ENCODE peak calls at places on chromosome 2, in four cellular contexts. One of them, this sample, is unnamed.
A peak's percentile ranks its signal among the peaks of the same experiment; 100 is the strongest.

GRCh38 chr2:164314148-164314547 is 307.1 kb downstream of the GRB14 start:
- DNase-seq in HFFc6: no peak
- DNase-seq in GM06990: no peak
- DNase-seq in fibroblast of the aortic adventitia: peak; percentile 9
- DNase-seq in this sample: no peak

GRCh38 chr2:162243305-162243693 is at the start of gene FAP:
- DNase-seq in GM06990: no peak
- DNase-seq in HFFc6: peak; percentile 90
- DNase-seq in fibroblast of the aortic adventitia: peak; percentile 98
- DNase-seq in this sample: no peak

GRCh38 chr2:158816797-158817196 is 21.7 kb downstream of the DAPL1 start:
- DNase-seq in fibroblast of the aortic adventitia: peak; percentile 17
- DNase-seq in HFFc6: no peak
- DNase-seq in GM06990: no peak
- DNase-seq in this sample: no peak

GRCh38 chr2:178280261-178280852 is 86.0 kb downstream of the OSBPL6 start:
- DNase-seq in HFFc6: peak; percentile 58
- DNase-seq in GM06990: peak; percentile 15
- DNase-seq in fibroblast of the aortic adventitia: peak; percentile 71
- DNase-seq in this sample: peak; percentile 53

GRCh38 chr2:96931966-96932365 is 54.4 kb downstream of the FAM178B start:
- DNase-seq in HFFc6: no peak
- DNase-seq in GM06990: no peak
- DNase-seq in fibroblast of the aortic adventitia: no peak
- DNase-seq in this sample: no peak

GRCh38 chr2:238095143-238095542 is 5.0 kb upstream of the ESPNL start:
- DNase-seq in HFFc6: no peak
- DNase-seq in GM06990: no peak
- DNase-seq in fibroblast of the aortic adventitia: no peak
- DNase-seq in this sample: peak; percentile 29

GRCh38 chr2:328761-329160 is 40.9 kb upstream of the ALKAL2 start:
- DNase-seq in GM06990: no peak
- DNase-seq in HFFc6: no peak
- DNase-seq in fibroblast of the aortic adventitia: no peak
- DNase-seq in this sample: no peak

GRCh38 chr2:349390-349789 is 61.5 kb upstream of the ALKAL2 start:
- DNase-seq in fibroblast of the aortic adventitia: no peak
- DNase-seq in GM06990: no peak
- DNase-seq in HFFc6: no peak
- DNase-seq in this sample: no peak

GRCh38 chr2:230927711-230928341 is 2.8 kb upstream of the GPR55 start:
- DNase-seq in HFFc6: no peak
- DNase-seq in GM06990: no peak
- DNase-seq in fibroblast of the aortic adventitia: no peak
- DNase-seq in this sample: no peak

GRCh38 chr2:28681216-28681981 is 70.2 kb upstream of the PPP1CB start:
- DNase-seq in GM06990: peak; percentile 66
- DNase-seq in fibroblast of the aortic adventitia: peak; percentile 43
- DNase-seq in HFFc6: no peak
- DNase-seq in this sample: peak; percentile 82

GRCh38 chr2:68434981-68435380 is 32.1 kb downstream of the FBXO48 start:
- DNase-seq in GM06990: no peak
- DNase-seq in fibroblast of the aortic adventitia: no peak
- DNase-seq in HFFc6: no peak
- DNase-seq in this sample: no peak

GRCh38 chr2:174781996-174782395 is 17.7 kb upstream of the CHRNA1 start:
- DNase-seq in HFFc6: no peak
- DNase-seq in fibroblast of the aortic adventitia: no peak
- DNase-seq in GM06990: no peak
- DNase-seq in this sample: no peak

DNA sequence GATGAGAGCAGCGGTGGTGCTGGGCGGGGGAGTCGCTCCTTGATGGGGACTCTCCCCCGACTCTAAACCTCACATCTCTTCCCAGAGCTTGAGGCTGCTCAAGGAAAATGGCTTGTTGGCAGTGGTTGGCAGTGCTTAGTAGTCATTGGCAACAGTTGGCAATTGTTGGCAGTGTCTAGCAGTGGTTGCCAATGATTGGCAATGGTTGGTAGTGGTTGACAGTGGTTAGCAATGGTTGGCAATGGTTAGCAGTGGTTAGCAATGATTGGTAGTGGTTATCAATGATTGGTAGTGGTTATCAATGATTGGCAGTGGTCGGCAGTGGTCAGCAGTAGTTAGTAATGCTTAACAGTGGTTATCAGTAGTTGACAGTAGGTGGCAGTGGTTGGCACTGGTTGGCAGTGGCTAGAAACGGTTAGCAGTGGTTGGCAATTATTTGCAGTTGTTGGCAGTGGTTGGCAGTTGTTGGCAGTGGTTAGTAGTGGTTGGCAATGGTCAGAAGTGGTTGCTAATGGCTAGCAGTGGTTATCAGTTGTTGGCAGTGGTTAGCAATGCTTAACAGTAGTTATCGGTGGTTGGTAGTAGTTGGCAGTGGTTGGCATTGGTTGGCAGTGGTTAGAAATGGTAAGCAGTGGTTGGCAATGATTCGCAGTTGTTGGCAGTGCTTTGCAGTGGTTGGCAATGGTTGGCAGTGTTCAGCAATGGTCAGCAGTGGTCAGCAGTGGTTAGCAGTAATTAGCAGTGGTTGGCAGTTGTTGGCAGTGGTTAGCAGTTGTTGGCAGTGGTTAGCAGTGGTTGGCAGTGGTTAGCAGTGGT is 85.4 kb upstream of the OTOS start:
- DNase-seq in GM06990: no peak
- DNase-seq in HFFc6: no peak
- DNase-seq in fibroblast of the aortic adventitia: no peak
- DNase-seq in this sample: no peak
- TF ChIP-seq CTCF in GM06990: peak; percentile 4
- TF ChIP-seq CTCF in HFFc6: no peak
- TF ChIP-seq CTCF in fibroblast of the aortic adventitia: no peak
- TF ChIP-seq CTCF in this sample: peak; percentile 9

GRCh38 chr2:226213717-226214116 is 585.9 kb downstream of the IRS1 start:
- DNase-seq in HFFc6: peak; percentile 75
- DNase-seq in fibroblast of the aortic adventitia: peak; percentile 90
- DNase-seq in GM06990: no peak
- DNase-seq in this sample: no peak

GRCh38 chr2:226217191-226217590 is 582.4 kb downstream of the IRS1 start:
- DNase-seq in fibroblast of the aortic adventitia: no peak
- DNase-seq in HFFc6: no peak
- DNase-seq in GM06990: no peak
- DNase-seq in this sample: no peak

GRCh38 chr2:226216578-226216977 is 583.0 kb downstream of the IRS1 start:
- DNase-seq in GM06990: no peak
- DNase-seq in fibroblast of the aortic adventitia: no peak
- DNase-seq in HFFc6: no peak
- DNase-seq in this sample: no peak

GRCh38 chr2:226220511-226220910 is 579.1 kb downstream of the IRS1 start:
- DNase-seq in GM06990: no peak
- DNase-seq in fibroblast of the aortic adventitia: no peak
- DNase-seq in HFFc6: no peak
- DNase-seq in this sample: no peak

GRCh38 chr2:226215902-226216503 is 583.6 kb downstream of the IRS1 start:
- DNase-seq in GM06990: no peak
- DNase-seq in HFFc6: peak; percentile 15
- DNase-seq in fibroblast of the aortic adventitia: peak; percentile 32
- DNase-seq in this sample: peak; percentile 19
- TF ChIP-seq CTCF in GM06990: peak; percentile 74
- TF ChIP-seq CTCF in HFFc6: peak; percentile 84
- TF ChIP-seq CTCF in fibroblast of the aortic adventitia: peak; percentile 57
- TF ChIP-seq CTCF in this sample: peak; percentile 75

GRCh38 chr2:16626497-16626896 is 39.1 kb downstream of the CYRIA start:
- DNase-seq in GM06990: no peak
- DNase-seq in HFFc6: no peak
- DNase-seq in fibroblast of the aortic adventitia: no peak
- DNase-seq in this sample: no peak

GRCh38 chr2:16623564-16624418 is 41.8 kb downstream of the CYRIA start:
- DNase-seq in fibroblast of the aortic adventitia: no peak
- DNase-seq in HFFc6: no peak
- DNase-seq in GM06990: no peak
- DNase-seq in this sample: no peak

GRCh38 chr2:16625759-16626158 is 39.9 kb downstream of the CYRIA start:
- DNase-seq in GM06990: no peak
- DNase-seq in HFFc6: no peak
- DNase-seq in fibroblast of the aortic adventitia: no peak
- DNase-seq in this sample: no peak

GRCh38 chr2:16624419-16624745 is 41.3 kb downstream of the CYRIA start:
- DNase-seq in fibroblast of the aortic adventitia: no peak
- DNase-seq in HFFc6: no peak
- DNase-seq in GM06990: no peak
- DNase-seq in this sample: no peak

GRCh38 chr2:16625201-16625729 is 40.4 kb downstream of the CYRIA start:
- DNase-seq in GM06990: no peak
- DNase-seq in fibroblast of the aortic adventitia: no peak
- DNase-seq in HFFc6: no peak
- DNase-seq in this sample: no peak
- TF ChIP-seq CTCF in GM06990: no peak
- TF ChIP-seq CTCF in fibroblast of the aortic adventitia: no peak
- TF ChIP-seq CTCF in HFFc6: no peak
- TF ChIP-seq CTCF in this sample: no peak

GRCh38 chr2:9724565-9724964 is 93.8 kb upstream of the YWHAQ start:
- DNase-seq in HFFc6: no peak
- DNase-seq in GM06990: no peak
- DNase-seq in fibroblast of the aortic adventitia: no peak
- DNase-seq in this sample: no peak
- TF ChIP-seq CTCF in HFFc6: no peak
- TF ChIP-seq CTCF in GM06990: no peak
- TF ChIP-seq CTCF in fibroblast of the aortic adventitia: no peak
- TF ChIP-seq CTCF in this sample: no peak

DNA sequence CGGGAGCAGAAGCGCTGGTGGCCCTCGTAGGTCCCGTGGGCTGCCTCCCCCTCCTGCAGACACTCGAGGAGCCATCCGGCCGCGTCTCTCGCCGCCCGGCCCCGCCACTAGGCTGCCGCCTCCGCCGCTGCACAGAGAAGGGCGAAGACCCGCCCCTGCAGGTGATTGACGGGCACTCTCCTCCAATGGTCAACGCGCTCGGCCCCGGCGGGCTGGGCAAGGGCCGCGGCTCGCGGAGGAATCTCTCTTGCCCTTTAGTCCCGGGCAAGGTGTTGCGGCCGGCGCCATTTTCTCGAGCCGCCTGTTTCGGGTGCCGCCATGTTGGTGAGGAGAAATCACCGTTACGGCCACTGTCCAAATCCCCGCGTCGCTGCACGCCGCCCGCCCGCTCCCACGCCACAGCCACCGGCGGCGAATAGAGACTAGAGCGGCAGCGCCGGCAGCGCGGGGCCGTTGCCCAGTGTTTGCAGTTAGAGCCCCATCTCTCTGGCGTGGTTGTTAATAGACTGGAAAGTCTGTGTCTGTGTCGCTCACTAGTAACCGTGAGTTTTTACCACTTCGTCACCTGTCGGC is at the start of gene ZC3H6:
- DNase-seq in fibroblast of the aortic adventitia: peak; percentile 98
- DNase-seq in HFFc6: peak; percentile 99
- DNase-seq in GM06990: peak; percentile 100
- DNase-seq in this sample: peak; percentile 97
- TF ChIP-seq CTCF in fibroblast of the aortic adventitia: no peak
- TF ChIP-seq CTCF in HFFc6: no peak
- TF ChIP-seq CTCF in GM06990: no peak
- TF ChIP-seq CTCF in this sample: peak; percentile 5

This sample was measured in GM13977.